ENCODE peak calls at places on chromosomes 7 and 10, in four cellular contexts. E is HepG2, H is HCT116, P is K562. G is an unnamed sample.

GRCh38 chr7:13850185-13850752 is 139.2 kb downstream of the ETV1 start:
- DNase-seq in H (peak), E (no peak), P (peak), G (peak)

GRCh38 chr7:38007096-38007495 is 86.7 kb downstream of the EPDR1 start:
- DNase-seq in E (no peak), P (no peak), H (no peak), G (no peak)

GRCh38 chr10:22620140-22620857 is 94.1 kb downstream of the PIP4K2A start:
- DNase-seq in E (no peak), H (peak), P (no peak), G (peak)

GRCh38 chr7:128796325-128796724 is 4.6 kb downstream of the CCDC136 start:
- DNase-seq in P (no peak), E (no peak), H (no peak), G (no peak)

GRCh38 chr7:41438919-41439882 is 263.7 kb downstream of the INHBA start:
- DNase-seq in P (no peak), E (no peak), H (no peak), G (no peak)

GRCh38 chr10:84825330-84825729 is 496.9 kb downstream of the CCSER2 start:
- DNase-seq in P (no peak), H (no peak), E (no peak), G (no peak)

GRCh38 chr10:7412482-7413251 is 1.8 kb upstream of the SFMBT2 start:
- DNase-seq in E (no peak), P (no peak), H (no peak), G (no peak)

GRCh38 chr7:34385385-34385784 is 272.6 kb upstream of the NPSR1 start:
- DNase-seq in E (no peak), P (no peak), H (no peak), G (no peak)

GRCh38 chr7:108335264-108335918 is 120.8 kb downstream of the NRCAM start:
- DNase-seq in P (no peak), H (no peak), E (no peak), G (no peak)

GRCh38 chr7:22589641-22590141 is 89.7 kb upstream of the STEAP1B start:
- DNase-seq in H (no peak), P (no peak), E (no peak), G (no peak)

GRCh38 chr10:132724436-132724835 is 61.5 kb downstream of the NKX6-2 start:
- DNase-seq in H (no peak), E (no peak), P (no peak), G (no peak)

GRCh38 chr10:57897611-57898010 is 370.1 kb downstream of the IPMK start:
- DNase-seq in H (no peak), E (no peak), P (no peak), G (no peak)

GRCh38 chr10:24384954-24385353 is 176.0 kb downstream of the KIAA1217 start:
- DNase-seq in H (no peak), E (no peak), P (no peak), G (no peak)

GRCh38 chr10:8487346-8487745 is 432.9 kb downstream of the GATA3 start:
- DNase-seq in E (no peak), H (no peak), P (no peak), G (no peak)

GRCh38 chr7:28509256-28510021 is 97.1 kb downstream of the CREB5 start:
- DNase-seq in E (no peak), P (no peak), H (no peak), G (no peak)

GRCh38 chr7:134730359-134730758 is 49.1 kb upstream of the CALD1 start:
- DNase-seq in H (no peak), P (no peak), E (no peak), G (no peak)

GRCh38 chr7:149126662-149127321 is 668 bp upstream of the ZNF425 start:
- DNase-seq in E (no peak), P (peak), H (no peak), G (no peak)

GRCh38 chr10:77428776-77429395 is 208.7 kb downstream of the KCNMA1 start:
- DNase-seq in H (peak), P (peak), E (peak), G (no peak)

GRCh38 chr10:107653832-107654287 is 489.4 kb upstream of the SORCS1 start:
- DNase-seq in E (no peak), H (no peak), P (no peak), G (no peak)

GRCh38 chr10:71795248-71795647 is 21.9 kb upstream of the VSIR start:
- DNase-seq in H (no peak), P (peak), E (no peak), G (no peak)

GRCh38 chr7:33459340-33459751 is 330.0 kb downstream of the BBS9 start:
- DNase-seq in H (peak), P (no peak), E (peak), G (peak)

DNA sequence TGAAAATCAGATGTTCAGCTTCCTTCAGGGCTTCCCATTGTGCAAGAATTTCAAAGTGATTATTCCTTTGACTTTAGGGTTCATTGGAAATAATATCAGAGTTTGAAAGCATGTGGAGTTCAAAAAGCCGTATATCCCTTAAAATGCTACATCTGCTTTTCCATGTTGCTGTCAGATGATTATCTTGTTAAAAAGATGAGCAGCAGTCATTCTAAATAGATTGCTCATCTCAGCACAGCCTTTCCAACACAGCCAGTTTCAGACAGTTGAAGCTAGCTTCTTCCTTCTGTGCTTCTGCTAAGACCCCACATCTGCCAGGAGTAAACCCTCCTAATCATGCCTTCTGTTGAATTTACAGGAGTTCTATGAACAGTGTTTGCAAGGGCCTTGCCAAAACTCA is 204.4 kb upstream of the PTER start:
- DNase-seq in H (no peak), P (no peak), E (no peak), G (no peak)
- TF ChIP-seq TCF7L2 in H (no peak), P (no peak), E (no peak), G (no peak)

GRCh38 chr7:151007469-151007898 is 16.7 kb downstream of the NOS3 start:
- DNase-seq in H (no peak), P (peak), E (no peak), G (no peak)
- TF ChIP-seq POLR2AphosphoS5 in H (no peak), P (no peak), E (no peak), G (no peak)

DNA sequence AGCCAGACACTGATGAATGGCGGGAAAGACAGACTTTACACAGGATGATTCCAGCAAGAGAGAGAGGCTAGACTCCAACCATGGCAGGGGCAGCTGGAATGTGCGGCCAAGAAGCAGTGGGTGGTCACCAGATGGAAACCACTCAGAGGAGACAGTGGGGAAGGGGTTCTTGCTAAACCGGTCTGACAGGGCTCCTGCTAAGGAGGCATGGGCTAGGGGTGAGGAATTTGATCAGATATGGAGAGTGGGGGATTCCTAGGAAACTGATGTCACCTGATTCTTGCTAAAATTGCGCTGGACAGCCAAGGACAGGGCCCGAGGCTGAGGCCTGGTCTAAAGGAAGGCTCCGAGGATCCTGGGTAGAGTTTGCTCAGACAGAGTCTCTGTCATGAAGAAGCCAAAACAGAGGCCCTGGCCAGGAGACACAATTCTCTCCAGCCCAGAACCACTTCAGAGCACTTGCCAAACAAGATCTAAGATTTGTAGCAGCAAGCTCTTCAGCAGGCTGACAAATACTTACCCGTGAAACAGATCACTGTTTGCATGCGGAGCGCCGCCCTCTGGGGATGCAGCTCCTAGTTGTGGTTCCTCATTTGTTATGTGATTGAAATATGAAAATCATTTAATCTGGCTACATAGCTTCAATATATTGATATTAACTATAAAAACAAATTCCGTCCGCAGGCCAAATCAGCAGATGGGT is 377.0 kb downstream of the TCERG1L start:
- DNase-seq in E (no peak), P (no peak), H (no peak), G (no peak)
- TF ChIP-seq TCF7L2 in E (no peak), P (no peak), H (no peak), G (no peak)

DNA sequence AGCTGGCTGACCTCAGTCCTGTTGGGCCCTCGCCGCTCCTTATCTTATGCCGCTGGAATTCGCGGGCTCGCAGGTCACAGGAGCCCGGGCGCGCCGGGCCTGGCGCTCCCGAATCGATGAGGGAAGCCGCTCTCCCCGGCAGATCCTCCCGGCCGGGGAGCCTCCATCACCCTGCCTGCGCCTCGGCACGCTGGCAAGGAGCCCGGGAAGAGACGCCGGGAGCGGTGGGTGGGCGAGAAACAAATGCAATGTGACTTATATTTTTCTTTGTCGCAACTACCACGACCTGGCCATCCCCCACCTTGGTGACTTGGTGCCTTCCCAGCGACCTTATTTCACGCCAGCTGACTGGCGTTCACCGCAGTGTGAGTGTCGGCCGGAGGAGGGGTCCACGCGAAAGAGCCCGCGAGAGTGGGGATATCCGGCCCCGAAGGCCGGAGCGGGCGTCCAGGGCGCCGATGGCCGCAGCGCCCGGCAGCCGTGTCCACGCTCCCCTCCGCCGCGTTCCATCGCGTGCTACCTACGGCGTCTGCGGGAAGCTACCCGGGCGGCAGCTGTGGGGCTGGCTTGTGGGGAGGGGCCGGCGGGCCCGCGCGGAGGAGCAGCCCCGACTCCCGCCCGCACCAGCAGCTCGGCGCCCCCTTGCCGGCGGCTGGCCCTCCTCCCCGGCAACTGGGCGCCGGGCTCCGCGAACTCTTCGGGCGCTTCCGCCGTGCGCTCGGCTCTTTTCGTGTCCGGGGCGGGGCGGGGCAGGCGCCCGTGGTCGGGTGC is 494 bp upstream of the BMPR1A start:
- DNase-seq in P (peak), E (peak), H (peak), G (no peak)
- TF ChIP-seq POLR2AphosphoS5 in P (peak), E (peak), H (peak), G (peak)

DNA sequence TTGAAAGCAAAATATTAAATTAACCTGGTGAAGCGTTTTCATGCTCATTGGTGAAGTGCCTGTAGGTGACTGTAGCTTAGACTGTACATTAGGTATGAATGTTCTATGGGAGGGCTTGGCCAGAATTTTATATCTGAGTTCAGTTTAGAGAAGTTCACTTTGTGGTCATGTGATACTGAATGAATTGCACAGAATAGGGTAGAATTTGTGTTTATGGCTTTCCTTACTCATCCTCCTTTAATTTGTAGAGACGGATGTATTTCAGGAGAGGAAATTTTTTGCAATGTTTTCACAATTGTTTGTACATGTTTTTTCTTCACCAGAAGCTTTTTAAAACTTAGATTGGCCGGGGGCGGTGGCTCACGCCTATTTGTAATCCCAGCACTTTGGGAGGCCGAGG is 32.3 kb downstream of the REEP3 start:
- DNase-seq in E (no peak), H (peak), P (no peak), G (peak)
- TF ChIP-seq TCF7L2 in E (no peak), H (no peak), P (no peak), G (no peak)

GRCh38 chr10:68900427-68901105 is 549 bp upstream of the DDX50 start:
- DNase-seq in E (no peak), P (peak), H (no peak), G (peak)
- TF ChIP-seq POLR2AphosphoS5 in E (peak), P (peak), H (no peak), G (peak)

GRCh38 chr7:90995996-90996395 is 268.2 kb upstream of the FZD1 start:
- DNase-seq in E (no peak), P (no peak), H (no peak), G (no peak)

GRCh38 chr7:91005024-91005423 is 259.2 kb upstream of the FZD1 start:
- DNase-seq in P (no peak), E (no peak), H (no peak), G (no peak)

GRCh38 chr7:91005861-91006260 is 258.4 kb upstream of the FZD1 start:
- DNase-seq in H (no peak), E (no peak), P (no peak), G (no peak)

GRCh38 chr7:90994601-90995000 is 269.6 kb upstream of the FZD1 start:
- DNase-seq in H (no peak), E (no peak), P (no peak), G (no peak)

GRCh38 chr7:90999989-91000979 is 263.9 kb upstream of the FZD1 start:
- DNase-seq in E (no peak), P (no peak), H (no peak), G (no peak)
- TF ChIP-seq TCF7L2 in E (no peak), P (no peak), H (no peak), G (no peak)

GRCh38 chr10:35706959-35707358 is 64.9 kb upstream of the FZD8 start:
- DNase-seq in E (no peak), H (no peak), P (no peak), G (no peak)
- TF ChIP-seq POLR2AphosphoS5 in E (no peak), H (no peak), P (no peak), G (no peak)

DNA sequence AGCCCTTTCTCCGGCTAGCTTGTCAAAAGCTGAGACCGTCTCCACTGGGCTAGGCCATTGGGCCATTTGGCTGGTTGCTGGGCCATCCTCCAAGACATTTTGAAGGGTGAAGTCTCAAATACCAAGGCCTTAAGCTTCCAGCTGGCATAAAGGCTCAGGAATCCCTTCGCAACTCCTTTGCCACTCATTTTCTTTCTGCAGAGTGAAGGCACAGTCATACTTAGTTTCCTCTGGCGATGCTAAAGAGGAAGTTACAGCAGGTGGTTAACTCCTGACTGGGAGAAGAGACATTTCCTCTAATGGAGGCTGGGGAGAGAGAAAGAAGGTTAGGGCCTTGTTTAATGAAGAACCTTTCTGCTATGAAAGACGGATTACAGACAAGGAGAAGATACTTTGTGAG is 4.8 kb upstream of the REPIN1 start:
- DNase-seq in E (no peak), P (no peak), H (no peak), G (no peak)
- TF ChIP-seq TCF7L2 in E (no peak), P (no peak), H (no peak), G (no peak)

G was measured in Panc1.